ENCODE peak calls at places on chromosomes 13 and 19, in five cellular contexts. N, B, I, M and R are unnamed samples.

GRCh38 chr19:48975947-48976847 is 11.1 kb downstream of the FTL start:
- DNase-seq in N (no peak), B (no peak), I (peak; percentile 93), M (no peak), R (no peak)

GRCh38 chr13:67231481-67231940 is 1.4 kb upstream of the PCDH9 start:
- DNase-seq in N (no peak), B (no peak), I (no peak), M (no peak), R (no peak)

GRCh38 chr19:36030264-36031148 is 2.2 kb downstream of the CLIP3 start:
- DNase-seq in N (no peak), B (no peak), I (peak; percentile 29), M (no peak), R (no peak)

GRCh38 chr19:46081928-46082727 is 41.3 kb upstream of the IGFL4 start:
- DNase-seq in N (no peak), B (peak; percentile 55), I (peak; percentile 80), M (no peak), R (no peak)

GRCh38 chr13:99041788-99042187 is 63.9 kb upstream of the DOCK9 start:
- DNase-seq in N (no peak), B (no peak), I (no peak), M (no peak), R (no peak)

GRCh38 chr13:113493315-113493951 is 2.9 kb upstream of the DCUN1D2 start:
- DNase-seq in N (no peak), B (peak; percentile 50), I (no peak), M (no peak), R (no peak)

GRCh38 chr19:20279516-20279915 is 112.5 kb downstream of the ZNF486 start:
- DNase-seq in N (no peak), B (no peak), I (no peak), M (no peak), R (no peak)

GRCh38 chr19:44848805-44849457 is 2.8 kb downstream of the NECTIN2 start:
- DNase-seq in N (peak; percentile 36), B (peak; percentile 20), I (no peak), M (no peak), R (no peak)

GRCh38 chr13:39960206-39960605 is 304.7 kb downstream of the COG6 start:
- DNase-seq in N (no peak), B (no peak), I (no peak), M (no peak), R (no peak)

GRCh38 chr13:51557423-51557822 is 26.8 kb upstream of the WDFY2 start:
- DNase-seq in N (no peak), B (no peak), I (no peak), M (no peak), R (no peak)

GRCh38 chr13:67392014-67392413 is 161.9 kb upstream of the PCDH9 start:
- DNase-seq in N (no peak), B (no peak), I (no peak), M (no peak), R (no peak)

GRCh38 chr13:110438776-110439175 is 122.7 kb downstream of the RAB20 start:
- DNase-seq in N (no peak), B (no peak), I (no peak), M (no peak), R (no peak)

GRCh38 chr19:33125929-33126388 is 6.0 kb upstream of the WDR88 start:
- DNase-seq in N (peak; percentile 57), B (peak; percentile 60), I (peak; percentile 82), M (no peak), R (no peak)

GRCh38 chr19:33727331-33728028 is 69.2 kb upstream of the KCTD15 start:
- DNase-seq in N (no peak), B (peak; percentile 45), I (no peak), M (no peak), R (no peak)

GRCh38 chr19:29667941-29668340 is 2.7 kb downstream of the PLEKHF1 start:
- DNase-seq in N (peak; percentile 15), B (no peak), I (no peak), M (no peak), R (no peak)

GRCh38 chr13:51191743-51192142 is 30.5 kb upstream of the FAM124A start:
- DNase-seq in N (no peak), B (no peak), I (no peak), M (no peak), R (no peak)

GRCh38 chr19:5910638-5910907 is 3.5 kb upstream of the CAPS start:
- DNase-seq in N (no peak), B (no peak), I (no peak), M (no peak), R (no peak)

GRCh38 chr19:51742736-51743288 is 8.9 kb downstream of the FPR1 start:
- DNase-seq in N (no peak), B (no peak), I (no peak), M (no peak), R (no peak)

GRCh38 chr19:33462112-33462726 is 59.4 kb downstream of the PEPD start:
- DNase-seq in N (no peak), B (no peak), I (no peak), M (no peak), R (no peak)

GRCh38 chr19:40690050-40690698 is at the start of gene NUMBL:
- DNase-seq in N (no peak), B (no peak), I (no peak), M (peak; percentile 37), R (peak; percentile 47)

GRCh38 chr19:40692212-40692551 is 1.7 kb upstream of the NUMBL start:
- DNase-seq in N (no peak), B (no peak), I (no peak), M (no peak), R (no peak)

GRCh38 chr19:40691421-40692211 is 1.2 kb upstream of the NUMBL start:
- DNase-seq in N (no peak), B (no peak), I (peak; percentile 71), M (no peak), R (no peak)

GRCh38 chr19:40689339-40690049 is 957 bp downstream of the NUMBL start:
- DNase-seq in N (no peak), B (no peak), I (peak; percentile 47), M (peak; percentile 43), R (peak; percentile 46)

DNA sequence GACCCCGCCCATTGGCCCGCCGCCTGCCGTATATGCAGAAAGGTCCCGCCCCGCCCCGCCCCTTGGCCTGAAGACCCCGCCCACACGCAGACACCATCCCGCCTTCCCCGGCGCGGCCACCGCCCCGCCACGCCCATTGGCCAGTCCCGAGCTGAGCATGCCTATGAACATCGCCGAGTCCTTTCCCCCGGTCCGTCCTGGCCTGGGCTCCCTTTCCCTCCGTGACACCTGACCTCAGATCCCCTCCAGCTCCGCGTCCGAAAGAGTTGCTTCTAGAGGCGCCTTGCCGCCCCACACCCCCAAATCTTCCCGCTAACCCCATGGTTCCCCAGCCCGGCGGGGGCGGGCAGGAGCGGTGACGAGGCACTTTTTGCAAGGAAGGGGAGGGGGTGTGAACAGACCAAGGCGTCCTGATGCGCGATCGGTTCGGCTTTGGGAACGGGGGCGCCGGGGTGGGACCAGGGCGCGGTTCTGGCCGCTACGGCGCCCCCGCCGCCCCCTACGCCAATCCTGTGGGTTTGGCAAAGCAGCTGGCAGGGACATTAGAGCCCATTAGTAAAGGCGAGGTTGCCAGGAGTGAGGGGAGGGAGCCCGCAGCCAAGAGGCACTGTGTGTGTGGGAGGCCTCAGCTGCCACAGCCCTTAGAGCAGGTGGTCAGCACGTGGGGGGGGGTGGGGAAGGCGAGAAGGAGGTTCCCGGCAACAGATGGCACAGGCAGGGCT is 409 bp upstream of the NUMBL start:
- DNase-seq in N (peak; percentile 97), B (peak; percentile 95), I (peak; percentile 93), M (peak; percentile 97), R (peak; percentile 97)
- H3K4me3 ChIP-seq in N (peak overlapping the region; percentile 90), B (peak overlapping the region; percentile 29), I (peak overlapping the region; percentile 78), M (peak overlapping the region; percentile 72), R (peak overlapping the region; percentile 79)

DNA sequence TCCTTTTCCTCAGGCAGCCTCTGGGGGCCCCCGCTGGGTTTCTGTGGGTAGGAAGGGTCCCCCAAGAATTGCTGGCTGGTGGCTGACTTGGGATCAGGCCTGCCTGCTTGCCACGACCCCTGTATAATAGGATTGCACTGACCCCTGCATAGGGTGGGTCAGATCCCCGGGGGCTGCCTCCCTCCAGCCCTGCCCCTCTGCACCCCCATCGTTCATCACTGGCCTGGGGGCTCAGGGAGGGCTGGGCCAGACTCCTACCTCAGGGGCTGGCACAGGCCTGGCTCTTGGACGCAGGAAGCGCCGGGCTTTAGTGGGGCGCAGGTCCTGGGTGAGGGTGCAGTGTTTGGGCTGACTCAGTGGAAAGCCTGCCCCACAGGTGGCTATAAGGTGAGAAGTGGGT is 10.6 kb downstream of the NDUFB7 start:
- DNase-seq in N (no peak), B (no peak), I (no peak), M (no peak), R (no peak)
- H3K27ac ChIP-seq in N (peak overlapping the region; percentile 78), B (no peak overlapping the region), I (peak overlapping the region; percentile 80), M (peak overlapping the region; percentile 96), R (peak overlapping the region; percentile 92)

GRCh38 chr13:75635101-75635620 is 969 bp upstream of the LMO7 start:
- DNase-seq in N (no peak), B (no peak), I (peak; percentile 41), M (no peak), R (no peak)
- H3K4me3 ChIP-seq in N (peak overlapping the region; percentile 81), B (peak overlapping the region; percentile 48), I (peak overlapping the region; percentile 56), M (peak overlapping the region; percentile 70), R (peak overlapping the region; percentile 82)

GRCh38 chr19:58439576-58440554 is at the start of gene ZNF132:
- DNase-seq in N (peak; percentile 98), B (peak; percentile 97), I (peak; percentile 100), M (peak; percentile 96), R (peak; percentile 97)

DNA sequence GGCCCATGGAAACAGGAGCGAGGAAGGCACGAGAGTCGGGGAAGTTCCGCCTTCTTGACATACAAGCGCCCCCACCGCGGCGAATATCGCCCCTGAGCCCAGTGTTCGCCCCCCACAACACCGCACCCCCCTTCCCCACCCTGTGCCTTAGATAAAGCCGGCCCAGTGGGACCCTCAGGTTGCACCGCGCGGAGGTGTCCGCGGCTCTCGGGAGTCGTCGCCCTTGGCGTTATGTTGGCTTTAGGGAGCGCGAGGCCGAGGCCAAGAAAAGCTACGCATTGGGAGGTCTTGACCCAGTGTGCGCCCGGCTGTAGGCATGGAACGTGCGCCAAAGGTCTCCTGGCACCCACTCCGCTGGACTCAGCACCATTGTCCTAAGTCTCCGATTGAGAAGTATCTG is 603 bp upstream of the ZNF132 start:
- DNase-seq in N (no peak), B (no peak), I (peak; percentile 9), M (no peak), R (no peak)
- H3K27ac ChIP-seq in N (peak overlapping the region; percentile 77), B (peak overlapping the region; percentile 70), I (no peak overlapping the region), M (peak overlapping the region; percentile 81), R (peak overlapping the region; percentile 82)

DNA sequence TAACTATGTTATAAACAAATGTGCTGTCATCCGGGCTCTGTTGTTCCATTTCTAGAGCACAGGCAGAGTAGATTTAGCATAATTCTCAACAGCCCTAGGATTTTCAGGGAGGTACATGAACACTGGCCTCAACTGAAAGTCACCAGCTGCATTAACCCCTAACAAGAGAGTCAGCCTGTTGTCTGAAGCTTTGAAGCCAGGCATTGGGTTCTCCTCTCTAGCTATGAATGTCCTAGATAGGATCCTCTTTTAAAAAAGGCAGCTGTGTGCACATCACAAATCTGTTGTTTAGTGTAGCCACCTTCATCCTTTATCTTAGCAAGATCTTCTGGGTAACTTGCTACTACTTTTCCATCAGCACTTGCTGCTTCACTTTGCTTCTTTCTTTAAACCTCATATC is 1692.1 kb downstream of the EFNB2 start:
- DNase-seq in N (no peak), B (no peak), I (no peak), M (no peak), R (no peak)
- H3K4me3 ChIP-seq in N (no peak overlapping the region), B (no peak overlapping the region), I (no peak overlapping the region), M (no peak overlapping the region), R (no peak overlapping the region)